ENCODE peak calls at places on chromosomes 4 and X, in ten cellular contexts. L is AG09309, G is heart right ventricle, O is NB4, M is fibroblast of pulmonary artery, V is pancreas, X is OCI-LY7, H is AG04449, E is stomach, R is GM20000. Y is an unnamed sample.
A peak's percentile ranks its signal among the peaks of the same experiment; 100 is the strongest.

GRCh38 chr4:176492648-176493302 is 173.0 kb downstream of the SPCS3 start:
- DNase-seq in L (no peak), G (no peak), O (no peak), M (peak; percentile 72), V (no peak), X (no peak), H (no peak), E (no peak), R (peak; percentile 58), Y (no peak)

GRCh38 chr4:41749650-41750049 is 1.1 kb upstream of the PHOX2B start:
- DNase-seq in L (no peak), G (no peak), O (no peak), M (no peak), V (no peak), X (no peak), H (no peak), E (no peak), R (no peak), Y (no peak)

GRCh38 chr4:36081185-36081584 is 163.1 kb downstream of the ARAP2 start:
- DNase-seq in L (no peak), G (no peak), O (peak; percentile 14), M (no peak), V (no peak), X (no peak), H (no peak), E (no peak), R (peak; percentile 51), Y (no peak)

GRCh38 chr4:14513471-14513870 is 488.8 kb upstream of the CPEB2 start:
- DNase-seq in L (no peak), G (no peak), O (no peak), M (peak; percentile 20), V (no peak), X (no peak), H (no peak), E (no peak), R (no peak), Y (no peak)

GRCh38 chr4:174215936-174216699 is 67.3 kb downstream of the FBXO8 start:
- DNase-seq in L (no peak), G (no peak), O (no peak), M (no peak), V (no peak), X (no peak), H (no peak), E (no peak), R (no peak), Y (no peak)

GRCh38 chrX:48487362-48487785 is 11.4 kb downstream of the FTSJ1 start:
- DNase-seq in L (peak; percentile 97), G (no peak), O (no peak), M (peak; percentile 85), V (no peak), X (no peak), H (peak; percentile 85), E (peak; percentile 57), R (no peak), Y (no peak)

GRCh38 chrX:24498975-24499374 is 33.9 kb downstream of the PDK3 start:
- DNase-seq in L (no peak), G (no peak), O (peak; percentile 13), M (peak; percentile 28), V (no peak), X (peak; percentile 37), H (no peak), E (no peak), R (peak; percentile 8), Y (no peak)

GRCh38 chrX:16022580-16023170 is 100.7 kb upstream of the GRPR start:
- DNase-seq in L (no peak), G (no peak), O (no peak), M (peak; percentile 44), V (no peak), X (no peak), H (no peak), E (no peak), R (no peak), Y (no peak)

GRCh38 chr4:87097075-87097474 is 123.3 kb downstream of the KLHL8 start:
- DNase-seq in L (no peak), G (no peak), O (no peak), M (no peak), V (no peak), X (no peak), H (no peak), E (no peak), R (no peak), Y (peak; percentile 28)

GRCh38 chr4:57265831-57266582 is 155.8 kb upstream of the IGFBP7 start:
- DNase-seq in L (no peak), G (peak; percentile 21), O (no peak), M (no peak), V (no peak), X (no peak), H (no peak), E (no peak), R (no peak), Y (no peak)

GRCh38 chr4:166042510-166043055 is 169.5 kb downstream of the TLL1 start:
- DNase-seq in L (no peak), G (no peak), O (no peak), M (peak; percentile 11), V (no peak), X (no peak), H (no peak), E (no peak), R (no peak), Y (no peak)

GRCh38 chr4:27635936-27636913 is 775.6 kb downstream of the STIM2 start:
- DNase-seq in L (no peak), G (no peak), O (no peak), M (no peak), V (no peak), X (no peak), H (no peak), E (no peak), R (peak; percentile 2), Y (no peak)

GRCh38 chrX:41245641-41246040 is 88.3 kb upstream of the DDX3X start:
- DNase-seq in L (no peak), G (no peak), O (no peak), M (no peak), V (no peak), X (no peak), H (no peak), E (no peak), R (no peak), Y (no peak)

GRCh38 chrX:109890910-109891502 is 111.9 kb upstream of the TMEM164 start:
- DNase-seq in L (peak; percentile 10), G (peak; percentile 22), O (peak; percentile 79), M (peak; percentile 70), V (peak; percentile 73), X (peak; percentile 57), H (no peak), E (peak; percentile 61), R (peak; percentile 51), Y (peak; percentile 49)

GRCh38 chr4:6379787-6380745 is 92.3 kb downstream of the PPP2R2C start:
- DNase-seq in L (no peak), G (no peak), O (no peak), M (no peak), V (no peak), X (no peak), H (no peak), E (no peak), R (no peak), Y (no peak)

GRCh38 chr4:78483811-78484210 is 67.8 kb upstream of the ANXA3 start:
- DNase-seq in L (no peak), G (no peak), O (no peak), M (no peak), V (no peak), X (no peak), H (no peak), E (no peak), R (no peak), Y (no peak)

GRCh38 chrX:125436855-125437254 is 117.2 kb downstream of the TEX13C start:
- DNase-seq in L (no peak), G (no peak), O (peak; percentile 34), M (peak; percentile 15), V (no peak), X (peak; percentile 22), H (no peak), E (no peak), R (no peak), Y (no peak)

GRCh38 chr4:76947369-76947768 is 2.2 kb upstream of the SEPTIN11 start:
- DNase-seq in L (no peak), G (no peak), O (no peak), M (peak; percentile 44), V (no peak), X (no peak), H (no peak), E (no peak), R (no peak), Y (no peak)
- TF ChIP-seq CTCF in L (no peak), G (no peak), O (no peak), M (peak; percentile 3), V (no peak), X (no peak), H (no peak), E (no peak), R (no peak), Y (no peak)

GRCh38 chr4:83252782-83253405 is 31.7 kb downstream of the COQ2 start:
- DNase-seq in L (no peak), G (no peak), O (peak; percentile 87), M (peak; percentile 81), V (no peak), X (peak; percentile 86), H (no peak), E (peak; percentile 79), R (peak; percentile 56), Y (peak; percentile 89)
- TF ChIP-seq CTCF in L (peak; percentile 63), G (peak; percentile 63), O (peak; percentile 89), M (peak; percentile 80), V (no peak), X (peak; percentile 95), H (peak; percentile 59), E (peak; percentile 60), R (peak; percentile 63), Y (peak; percentile 61)

DNA sequence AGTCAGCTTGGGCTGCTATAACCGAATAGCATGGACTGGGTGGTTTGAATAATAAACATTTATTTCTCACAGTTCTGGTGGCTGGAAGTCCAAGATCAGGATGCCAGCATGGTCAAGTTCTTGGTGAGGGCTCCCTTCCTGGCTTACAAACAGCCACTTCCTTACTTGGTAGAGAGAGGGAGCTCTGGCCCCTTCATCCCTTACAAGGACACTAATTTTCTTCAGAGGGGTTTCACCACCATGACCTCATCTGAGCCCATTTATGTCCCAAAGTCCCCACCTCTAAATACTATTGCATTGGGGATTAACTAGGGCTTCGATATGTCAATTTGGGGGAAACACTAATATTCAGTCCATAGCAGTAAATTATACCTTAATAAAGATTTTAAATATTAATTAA is 61.8 kb downstream of the CLNK start:
- DNase-seq in L (no peak), G (no peak), O (peak; percentile 18), M (peak; percentile 39), V (no peak), X (peak; percentile 21), H (no peak), E (no peak), R (peak; percentile 44), Y (no peak)
- TF ChIP-seq CTCF in L (no peak), G (peak; percentile 29), O (peak; percentile 38), M (peak; percentile 54), V (no peak), X (peak; percentile 69), H (no peak), E (no peak), R (peak; percentile 56), Y (peak; percentile 16)

GRCh38 chr4:37742149-37742548 is 56.0 kb upstream of the RELL1 start:
- DNase-seq in L (no peak), G (no peak), O (no peak), M (no peak), V (no peak), X (no peak), H (no peak), E (no peak), R (no peak), Y (no peak)
- TF ChIP-seq CTCF in L (no peak), G (no peak), O (no peak), M (no peak), V (no peak), X (no peak), H (no peak), E (no peak), R (no peak), Y (no peak)